ENCODE peak calls at places on chromosome 3, in five cellular contexts. K is PC-3, H is neural progenitor cell, Z is Karpas-422, B is GM23338. J is an unnamed sample.
A peak's percentile ranks its signal among the peaks of the same experiment; 100 is the strongest.

GRCh38 chr3:110789315-110789714 is 282.3 kb upstream of the NECTIN3 start:
- DNase-seq in Z (no peak), B (no peak), H (no peak), K (no peak), J (no peak)

GRCh38 chr3:16883057-16883725 is 1.6 kb upstream of the PLCL2 start:
- DNase-seq in B (peak; percentile 68), Z (no peak), H (peak; percentile 49), K (no peak), J (no peak)

GRCh38 chr3:37652851-37653250 is 208.8 kb upstream of the CTDSPL start:
- DNase-seq in Z (no peak), H (no peak), B (no peak), K (no peak), J (no peak)

GRCh38 chr3:157201648-157202278 is 41.8 kb upstream of the CCNL1 start:
- DNase-seq in H (peak; percentile 33), Z (peak; percentile 76), B (peak; percentile 81), K (peak; percentile 70), J (no peak)

GRCh38 chr3:146561463-146561862 is 17.1 kb upstream of the PLSCR1 start:
- DNase-seq in B (no peak), K (no peak), H (no peak), Z (no peak), J (no peak)

GRCh38 chr3:197420566-197420965 is 122.2 kb upstream of the DLG1 start:
- DNase-seq in B (no peak), K (no peak), H (no peak), Z (no peak), J (no peak)

GRCh38 chr3:160098261-160098908 is 109.8 kb downstream of the IL12A start:
- DNase-seq in H (no peak), K (no peak), Z (no peak), B (no peak), J (no peak)

GRCh38 chr3:176505878-176506621 is 691.2 kb downstream of the TBL1XR1 start:
- DNase-seq in Z (no peak), B (peak; percentile 96), H (peak; percentile 42), K (no peak), J (no peak)

GRCh38 chr3:190825389-190826016 is 37.0 kb downstream of the GMNC start:
- DNase-seq in Z (no peak), H (no peak), B (no peak), K (no peak), J (no peak)

GRCh38 chr3:125059488-125060245 is 3.9 kb upstream of the HEG1 start:
- DNase-seq in K (peak; percentile 27), H (no peak), Z (no peak), B (peak; percentile 34), J (no peak)

GRCh38 chr3:171168086-171168485 is 141.6 kb upstream of the SLC2A2 start:
- DNase-seq in B (peak; percentile 67), K (peak; percentile 72), H (peak; percentile 44), Z (no peak), J (no peak)

GRCh38 chr3:78894787-78895186 is 873.0 kb downstream of the ROBO1 start:
- DNase-seq in B (no peak), H (peak; percentile 55), Z (no peak), K (no peak), J (no peak)

GRCh38 chr3:178295257-178295912 is 240.9 kb upstream of the KCNMB2 start:
- DNase-seq in Z (no peak), H (no peak), K (no peak), B (no peak), J (no peak)
- H2AFZ ChIP-seq in Z (no peak overlapping the region), H (no peak overlapping the region), K (no peak overlapping the region), B (no peak overlapping the region), J (no peak overlapping the region)

GRCh38 chr3:155683321-155683720 is 61.5 kb downstream of the PLCH1 start:
- DNase-seq in H (no peak), Z (no peak), K (no peak), B (no peak), J (no peak)
- H2AFZ ChIP-seq in H (no peak overlapping the region), Z (no peak overlapping the region), K (no peak overlapping the region), B (no peak overlapping the region), J (no peak overlapping the region)

DNA sequence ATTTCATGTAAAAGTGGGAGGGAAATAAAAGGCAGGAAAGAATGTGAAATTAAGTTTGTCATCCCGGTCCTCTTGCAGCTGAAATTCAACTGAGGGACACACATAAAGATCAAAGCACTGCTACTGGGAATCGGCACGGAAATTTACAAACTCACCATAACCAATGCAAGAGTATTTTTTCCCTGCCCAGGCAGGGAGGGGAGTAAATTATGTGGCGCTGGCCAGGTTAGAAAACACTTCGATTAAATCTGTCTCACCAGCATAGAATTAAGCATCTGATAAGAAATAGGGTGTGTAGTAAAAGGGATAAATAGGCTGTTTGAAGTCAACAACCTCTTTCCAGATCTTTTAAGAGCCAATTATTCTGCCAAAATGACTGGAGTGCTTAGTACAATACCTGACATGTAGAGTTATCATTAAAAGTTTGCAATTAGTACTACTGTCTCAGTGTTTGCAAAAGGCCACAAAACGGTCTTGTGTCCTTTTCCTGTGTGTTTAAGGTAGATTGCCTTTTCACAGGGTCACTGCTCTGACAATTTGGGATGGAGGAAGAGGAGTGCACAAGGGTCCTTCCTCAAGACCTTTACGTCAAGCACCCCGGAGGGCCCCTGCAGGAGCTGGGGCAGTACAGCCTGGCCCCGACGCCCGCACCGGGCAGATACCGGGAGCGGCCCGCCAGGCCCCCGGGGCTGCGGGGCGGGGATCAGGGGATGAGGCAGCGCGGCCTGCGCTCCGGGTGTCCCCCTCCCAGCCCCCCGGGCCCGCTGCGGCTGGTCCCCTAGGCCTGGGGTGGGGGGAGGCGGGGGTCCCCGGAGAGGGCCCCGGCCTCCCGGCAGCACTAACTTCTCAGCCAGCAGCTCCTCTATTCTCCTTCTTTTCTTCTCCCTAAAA is 651 bp downstream of the UBA3 start:
- DNase-seq in Z (peak; percentile 56), K (no peak), B (peak; percentile 44), H (peak; percentile 62), J (no peak)
- H2AFZ ChIP-seq in Z (no peak overlapping the region), K (no peak overlapping the region), B (no peak overlapping the region), H (peak overlapping the region; percentile 69), J (peak overlapping the region; percentile 85)

GRCh38 chr3:4466783-4467521 is at the start of gene SUMF1:
- DNase-seq in Z (peak; percentile 91), K (peak; percentile 83), B (peak; percentile 93), H (peak; percentile 88), J (peak; percentile 69)
- H2AFZ ChIP-seq in Z (peak within 1 kb of the TSS; percentile 93), K (peak within 1 kb of the TSS; percentile 82), B (peak within 1 kb of the TSS; percentile 92), H (peak within 1 kb of the TSS; percentile 97), J (peak within 1 kb of the TSS; percentile 95)

GRCh38 chr3:42014949-42015533 is 53.1 kb upstream of the ULK4 start:
- DNase-seq in Z (peak; percentile 73), K (no peak), H (peak; percentile 51), B (peak; percentile 59), J (no peak)
- H2AFZ ChIP-seq in Z (no peak overlapping the region), K (peak overlapping the region; percentile 80), H (no peak overlapping the region), B (no peak overlapping the region), J (no peak overlapping the region)